ENCODE peak calls at places on chromosome 21, in six cellular contexts. L is AG04450, C is endothelial cell, D is NCI-H2029 treated with DMSO at 0.1 percent for 48 hours, T is DMS 273 treated with DMSO at 0.1 percent for 48 hours, M is B cell. O is an unnamed sample.

GRCh38 chr21:14833952-14834351 is 230.8 kb downstream of the NRIP1 start:
- DNase-seq in L (no peak), C (no peak), D (no peak), T (no peak), M (no peak), O (no peak)

GRCh38 chr21:16913010-16913409 is 599.8 kb upstream of the CXADR start:
- DNase-seq in L (no peak), C (no peak), D (no peak), T (no peak), M (no peak), O (no peak)

GRCh38 chr21:46471514-46471913 is 12.8 kb downstream of the DIP2A start:
- DNase-seq in L (no peak), C (no peak), D (no peak), T (no peak), M (no peak), O (no peak)

GRCh38 chr21:36723371-36723881 is 24.5 kb downstream of the SIM2 start:
- DNase-seq in L (no peak), C (no peak), D (no peak), T (no peak), M (no peak), O (no peak)

GRCh38 chr21:43697758-43698643 is 20.9 kb upstream of the PDXK start:
- DNase-seq in L (no peak), C (no peak), D (no peak), T (no peak), M (no peak), O (no peak)

GRCh38 chr21:39397651-39398385 is 47.8 kb downstream of the LCA5L start:
- DNase-seq in L (no peak), C (no peak), D (no peak), T (no peak), M (no peak), O (no peak)

GRCh38 chr21:38679531-38679930 is 126.2 kb upstream of the ETS2 start:
- DNase-seq in L (no peak), C (no peak), D (no peak), T (no peak), M (no peak), O (no peak)

GRCh38 chr21:43352568-43353281 is 74.2 kb downstream of the SIK1 start:
- DNase-seq in L (no peak), C (no peak), D (no peak), T (no peak), M (peak; percentile 74), O (no peak)

GRCh38 chr21:45572231-45572630 is 30.0 kb upstream of the SLC19A1 start:
- DNase-seq in L (no peak), C (no peak), D (no peak), T (no peak), M (no peak), O (no peak)

GRCh38 chr21:45318556-45319341 is 31.1 kb upstream of the POFUT2 start:
- DNase-seq in L (no peak), C (no peak), D (no peak), T (no peak), M (no peak), O (no peak)

GRCh38 chr21:37071561-37072238 is 1.2 kb downstream of the PIGP start:
- DNase-seq in L (no peak), C (no peak), D (no peak), T (no peak), M (no peak), O (no peak)

GRCh38 chr21:43824250-43824882 is 35.0 kb downstream of the RRP1 start:
- DNase-seq in L (peak; percentile 10), C (no peak), D (no peak), T (no peak), M (no peak), O (no peak)

GRCh38 chr21:44947111-44947929 is 7.5 kb downstream of the SLX9 start:
- DNase-seq in L (no peak), C (no peak), D (no peak), T (no peak), M (no peak), O (no peak)